ENCODE peak calls at places on chromosomes 7 and 10, in seven cellular contexts. K is adrenal gland, B is prostate gland, Y is tibial nerve, Q is suprapubic skin, F is heart left ventricle, M is lower leg skin. D is an unnamed sample.

GRCh38 chr7:80277434-80278427 is 143.1 kb downstream of the GNAI1 start:
- DNase-seq in M (no peak), Q (no peak), K (no peak), F (no peak), B (no peak), Y (no peak), D (no peak)

GRCh38 chr10:14528450-14528849 is 197.7 kb upstream of the FRMD4A start:
- DNase-seq in Y (no peak), B (no peak), Q (no peak), F (no peak), K (no peak), M (no peak), D (no peak)

GRCh38 chr7:134200970-134201369 is 73.8 kb downstream of the LRGUK start:
- DNase-seq in B (no peak), K (no peak), M (no peak), Q (no peak), F (no peak), Y (no peak), D (no peak)

GRCh38 chr7:20021834-20022233 is 195.3 kb downstream of the MACC1 start:
- DNase-seq in M (no peak), Y (no peak), F (no peak), B (no peak), Q (no peak), K (no peak), D (no peak)

GRCh38 chr10:4804505-4804904 is 21.5 kb upstream of the AKR1E2 start:
- DNase-seq in Y (no peak), Q (no peak), F (no peak), M (no peak), B (no peak), K (no peak), D (no peak)

GRCh38 chr10:230758-231157 is 95.5 kb downstream of the ZMYND11 start:
- DNase-seq in Y (no peak), M (no peak), K (no peak), F (no peak), B (no peak), Q (no peak), D (no peak)

GRCh38 chr10:97518601-97519043 is 19.9 kb downstream of the UBTD1 start:
- DNase-seq in Q (no peak), B (no peak), K (no peak), Y (no peak), M (no peak), F (no peak), D (no peak)

GRCh38 chr7:138316421-138317043 is 143.5 kb upstream of the TRIM24 start:
- DNase-seq in K (no peak), Q (no peak), Y (no peak), B (no peak), M (no peak), F (no peak), D (no peak)

GRCh38 chr10:70907619-70908425 is 19.5 kb upstream of the PCBD1 start:
- DNase-seq in M (no peak), B (no peak), F (no peak), Q (no peak), K (no peak), Y (no peak), D (peak)

GRCh38 chr7:12968836-12969422 is 281.5 kb downstream of the ARL4A start:
- DNase-seq in Q (no peak), Y (no peak), F (no peak), M (no peak), B (no peak), K (no peak), D (no peak)

GRCh38 chr7:152752513-152752912 is 7.0 kb upstream of the ACTR3B start:
- DNase-seq in K (no peak), F (no peak), B (no peak), Q (no peak), M (no peak), Y (no peak), D (no peak)

GRCh38 chr7:105897999-105898398 is 21.6 kb upstream of the ATXN7L1 start:
- DNase-seq in Q (no peak), K (no peak), M (no peak), Y (no peak), F (no peak), B (no peak), D (no peak)

GRCh38 chr7:45650404-45651055 is 76.4 kb downstream of the ADCY1 start:
- DNase-seq in B (no peak), Q (no peak), M (no peak), F (no peak), Y (no peak), K (no peak), D (no peak)

GRCh38 chr10:3421537-3422257 is 249.1 kb upstream of the PITRM1 start:
- DNase-seq in F (no peak), Q (peak), M (no peak), K (no peak), B (no peak), Y (no peak), D (no peak)

GRCh38 chr7:26091933-26092332 is 60.1 kb upstream of the NFE2L3 start:
- DNase-seq in Y (no peak), K (no peak), B (no peak), M (no peak), Q (no peak), F (no peak), D (no peak)

GRCh38 chr10:89476676-89477075 is 58.7 kb downstream of the SLC16A12 start:
- DNase-seq in Y (peak), K (no peak), Q (no peak), B (no peak), M (no peak), F (no peak), D (no peak)

GRCh38 chr10:24382596-24382978 is 173.6 kb downstream of the KIAA1217 start:
- DNase-seq in B (no peak), F (no peak), M (no peak), Q (no peak), Y (no peak), K (peak), D (no peak)

GRCh38 chr7:80967536-80968297 is 48.9 kb upstream of the SEMA3C start:
- DNase-seq in F (no peak), M (no peak), Y (no peak), Q (no peak), B (no peak), K (no peak), D (no peak)

GRCh38 chr7:140726304-140726703 is 29.8 kb downstream of the NDUFB2 start:
- DNase-seq in Y (no peak), Q (no peak), M (no peak), F (no peak), K (no peak), B (no peak), D (no peak)

GRCh38 chr7:157930926-157931466 is 594.2 kb downstream of the DNAJB6 start:
- DNase-seq in K (no peak), Q (no peak), Y (no peak), M (no peak), F (no peak), B (no peak), D (no peak)

GRCh38 chr10:124142296-124142853 is 49.0 kb upstream of the CHST15 start:
- DNase-seq in M (no peak), F (no peak), Y (no peak), B (no peak), Q (peak), K (no peak), D (no peak)
- H3K4me3 ChIP-seq in M (no peak), F (no peak), Y (no peak), B (no peak), Q (no peak), K (no peak), D (no peak)

GRCh38 chr10:16894834-16895233 is 77.6 kb upstream of the RSU1 start:
- DNase-seq in Q (no peak), B (no peak), K (no peak), F (no peak), M (no peak), Y (no peak), D (no peak)

GRCh38 chr10:16890691-16891090 is 73.5 kb upstream of the RSU1 start:
- DNase-seq in Q (no peak), B (no peak), F (no peak), K (no peak), M (no peak), Y (no peak), D (no peak)

GRCh38 chr10:16887565-16887964 is 70.3 kb upstream of the RSU1 start:
- DNase-seq in Q (no peak), Y (no peak), M (no peak), K (no peak), F (no peak), B (no peak), D (no peak)

GRCh38 chr10:16893664-16894063 is 76.4 kb upstream of the RSU1 start:
- DNase-seq in Q (no peak), B (no peak), F (no peak), Y (no peak), M (no peak), K (no peak), D (no peak)

GRCh38 chr10:16891375-16892313 is 74.4 kb upstream of the RSU1 start:
- DNase-seq in M (peak), K (peak), B (no peak), Q (peak), Y (peak), F (peak), D (peak)
- TF ChIP-seq POLR2A in M (no peak), K (no peak), B (no peak), Q (no peak), Y (peak), F (no peak), D (no peak)

DNA sequence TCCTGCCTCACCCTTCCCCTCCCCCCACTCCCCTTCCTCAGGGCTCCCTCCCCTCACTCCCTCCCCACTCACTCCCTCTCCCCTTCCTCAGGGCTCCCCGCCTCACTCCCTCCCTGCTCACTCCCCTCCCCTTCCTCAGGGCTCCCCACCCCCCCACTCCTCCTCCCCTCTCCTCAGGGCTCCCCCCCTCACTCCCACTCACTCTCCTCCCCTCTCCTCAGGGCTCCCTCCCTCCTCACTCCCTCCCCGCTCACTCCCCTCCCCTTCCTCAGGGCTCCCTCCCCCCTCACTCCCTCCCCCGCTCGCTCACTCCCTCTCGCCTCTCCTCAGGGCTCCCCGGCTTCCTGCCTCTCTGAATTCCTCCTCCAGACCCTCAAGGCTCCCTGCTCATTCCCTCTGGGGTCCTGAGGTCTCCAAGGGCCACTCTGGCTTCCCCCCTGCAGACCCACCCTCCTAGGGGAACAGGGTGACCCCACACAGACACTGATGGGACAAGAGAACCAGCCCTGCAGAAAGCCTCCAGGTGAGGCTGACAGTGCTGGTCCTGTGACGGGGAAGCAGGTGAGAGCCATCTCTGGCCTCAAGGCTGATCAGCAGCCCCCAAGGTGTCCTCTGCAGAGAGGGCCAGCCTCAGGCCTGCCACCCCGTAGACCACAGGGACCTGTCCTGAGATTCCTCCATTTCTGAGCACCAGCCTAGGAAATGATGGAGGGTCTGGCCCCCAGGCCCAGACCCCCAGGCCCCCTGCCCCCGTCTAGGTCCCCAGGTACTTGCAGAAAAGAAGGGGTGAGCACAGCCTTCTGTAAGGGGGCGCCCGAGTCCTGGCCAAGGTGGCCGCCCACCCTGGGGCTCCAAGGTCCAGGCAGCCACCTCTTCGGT is 47.2 kb downstream of the PWWP2B start:
- DNase-seq in F (no peak), K (no peak), Y (no peak), B (no peak), Q (no peak), M (no peak), D (no peak)
- TF ChIP-seq CTCF in F (no peak), K (no peak), Y (no peak), B (no peak), Q (no peak), M (no peak), D (no peak)

GRCh38 chr7:15682751-15683150 is 3.7 kb downstream of the MEOX2 start:
- DNase-seq in Q (no peak), K (no peak), M (no peak), B (no peak), Y (no peak), F (no peak), D (no peak)

GRCh38 chr7:15686209-15686956 is at the start of gene MEOX2:
- DNase-seq in B (no peak), M (peak), F (peak), K (peak), Y (peak), Q (peak), D (peak)

GRCh38 chr7:15685358-15686181 is 913 bp downstream of the MEOX2 start:
- DNase-seq in K (no peak), M (peak), Q (peak), B (no peak), F (peak), Y (peak), D (no peak)

GRCh38 chr7:15684036-15684815 is 2.3 kb downstream of the MEOX2 start:
- DNase-seq in Q (no peak), B (no peak), Y (no peak), F (no peak), K (no peak), M (no peak), D (no peak)

GRCh38 chr7:15684834-15685233 is 1.6 kb downstream of the MEOX2 start:
- DNase-seq in Q (no peak), B (no peak), Y (no peak), F (peak), M (peak), K (no peak), D (no peak)
- H3K4me3 ChIP-seq in Q (peak), B (no peak), Y (peak), F (peak), M (no peak), K (no peak), D (peak)

GRCh38 chr7:27123477-27124053 is 7.0 kb downstream of the HOXA4 start:
- DNase-seq in F (no peak), M (no peak), Q (peak), K (no peak), Y (no peak), B (no peak), D (no peak)
- TF ChIP-seq POLR2A in F (no peak), M (no peak), Q (no peak), K (no peak), Y (no peak), B (no peak), D (no peak)

DNA sequence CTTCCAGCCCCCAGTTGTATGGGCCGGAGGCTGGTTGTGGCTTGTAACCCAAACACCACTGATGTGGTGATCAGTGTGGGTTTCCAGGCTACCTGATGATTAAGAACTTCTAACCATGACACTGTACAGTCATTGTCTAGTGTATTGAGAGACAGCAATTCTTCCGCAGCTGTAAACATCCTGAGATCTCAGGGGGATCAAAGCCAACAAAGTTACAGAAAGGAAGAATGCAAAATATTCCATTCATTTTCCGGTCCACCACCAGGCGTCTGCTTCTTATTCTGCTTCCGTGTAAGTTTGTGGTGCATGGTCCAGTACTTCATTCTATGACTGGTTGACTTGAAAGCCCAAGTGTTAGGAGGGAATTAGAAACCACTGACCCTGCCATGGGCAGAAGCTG is 10.3 kb upstream of the GLI3 start:
- DNase-seq in B (no peak), Y (no peak), M (no peak), Q (no peak), F (no peak), K (no peak), D (no peak)
- TF ChIP-seq CTCF in B (no peak), Y (no peak), M (no peak), Q (no peak), F (no peak), K (no peak), D (no peak)

GRCh38 chr10:73908853-73909611 is 1.9 kb upstream of the PLAU start:
- DNase-seq in F (peak), Q (no peak), Y (no peak), M (peak), B (no peak), K (peak), D (peak)
- H3K4me3 ChIP-seq in F (no peak), Q (no peak), Y (no peak), M (no peak), B (no peak), K (no peak), D (no peak)

GRCh38 chr7:100626530-100627237 is 14.3 kb downstream of the MOSPD3 start:
- DNase-seq in Y (peak), M (peak), Q (peak), B (peak), K (peak), F (peak), D (peak)
- TF ChIP-seq POLR2A in Y (peak), M (no peak), Q (no peak), B (no peak), K (peak), F (no peak), D (no peak)

GRCh38 chr10:44830022-44830421 is 81.1 kb upstream of the TMEM72 start:
- DNase-seq in K (no peak), Q (no peak), M (no peak), Y (no peak), F (no peak), B (no peak), D (no peak)

GRCh38 chr10:44834131-44834530 is 77.0 kb upstream of the TMEM72 start:
- DNase-seq in F (no peak), B (no peak), M (no peak), Y (no peak), Q (no peak), K (no peak), D (no peak)

GRCh38 chr10:44832595-44833390 is 78.3 kb upstream of the TMEM72 start:
- DNase-seq in F (no peak), Q (no peak), M (no peak), B (no peak), K (no peak), Y (no peak), D (no peak)

GRCh38 chr10:44829426-44829825 is 81.7 kb upstream of the TMEM72 start:
- DNase-seq in F (no peak), Q (no peak), B (no peak), M (no peak), Y (no peak), K (no peak), D (no peak)

GRCh38 chr10:44831581-44831980 is 79.6 kb upstream of the TMEM72 start:
- DNase-seq in M (no peak), Q (no peak), Y (no peak), K (no peak), B (no peak), F (no peak), D (no peak)
- TF ChIP-seq CTCF in M (no peak), Q (no peak), Y (no peak), K (no peak), B (no peak), F (no peak), D (no peak)

D was measured in transverse colon.